ENCODE peak calls at places on chromosomes 13 and 19, in five cellular contexts. E is uterus, F is IMR-90, Z is astrocyte, S is heart right ventricle. U is an unnamed sample.

GRCh38 chr13:28494861-28495585 is at the start of gene FLT1:
- DNase-seq in E (peak), F (peak), Z (no peak), S (peak), U (no peak)

GRCh38 chr19:4071610-4072009 is 4.9 kb upstream of the ZBTB7A start:
- DNase-seq in E (no peak), F (no peak), Z (no peak), S (no peak), U (no peak)

GRCh38 chr19:23597661-23598060 is 89.4 kb downstream of the ZNF675 start:
- DNase-seq in E (no peak), F (no peak), Z (no peak), S (no peak), U (no peak)

GRCh38 chr13:42750858-42751257 is 30.5 kb upstream of the FAM216B start:
- DNase-seq in E (no peak), F (no peak), Z (no peak), S (no peak), U (no peak)

GRCh38 chr13:46908511-46908910 is 11.7 kb upstream of the HTR2A start:
- DNase-seq in E (no peak), F (peak), Z (peak), S (no peak), U (no peak)

GRCh38 chr13:93505104-93505952 is 278.7 kb downstream of the GPC6 start:
- DNase-seq in E (no peak), F (peak), Z (peak), S (no peak), U (no peak)

GRCh38 chr19:52221031-52221430 is 31.2 kb downstream of the PPP2R1A start:
- DNase-seq in E (no peak), F (no peak), Z (no peak), S (no peak), U (no peak)

GRCh38 chr19:1390594-1391423 is 7.1 kb downstream of the NDUFS7 start:
- DNase-seq in E (no peak), F (no peak), Z (no peak), S (no peak), U (no peak)

GRCh38 chr13:48304132-48304876 is 753 bp downstream of the RB1 start:
- DNase-seq in E (no peak), F (peak), Z (peak), S (peak), U (no peak)

GRCh38 chr13:113781571-113781970 is 22.5 kb downstream of the TMEM255B start:
- DNase-seq in E (no peak), F (no peak), Z (no peak), S (no peak), U (no peak)

GRCh38 chr19:14526423-14526822 is 3.0 kb upstream of the TECR start:
- DNase-seq in E (no peak), F (no peak), Z (no peak), S (no peak), U (no peak)

GRCh38 chr19:14530005-14530348 is 583 bp downstream of the TECR start:
- DNase-seq in E (no peak), F (no peak), Z (no peak), S (no peak), U (no peak)

GRCh38 chr19:14529254-14530004 is at the start of gene TECR:
- DNase-seq in E (peak), F (peak), Z (peak), S (peak), U (peak)

GRCh38 chr19:14530505-14530904 is 1.1 kb downstream of the TECR start:
- DNase-seq in E (no peak), F (no peak), Z (no peak), S (no peak), U (no peak)

GRCh38 chr19:14528419-14529253 is 758 bp upstream of the TECR start:
- DNase-seq in E (no peak), F (no peak), Z (no peak), S (no peak), U (no peak)
- H3K27ac ChIP-seq in E (peak), F (no peak), Z (peak), S (no peak), U (peak)

GRCh38 chr19:46015961-46016425 is 6.9 kb downstream of the PGLYRP1 start:
- DNase-seq in E (no peak), F (no peak), Z (no peak), S (no peak), U (no peak)
- H3K27ac ChIP-seq in E (no peak), F (no peak), Z (no peak), S (no peak), U (peak)

GRCh38 chr19:38877781-38878574 is at the start of gene RINL:
- DNase-seq in E (no peak), F (no peak), Z (no peak), S (no peak), U (no peak)
- H3K27ac ChIP-seq in E (peak), F (no peak), Z (no peak), S (peak), U (peak)

GRCh38 chr19:6743071-6743470 is 3.6 kb downstream of the TRIP10 start:
- DNase-seq in E (no peak), F (no peak), Z (no peak), S (no peak), U (no peak)
- H3K27ac ChIP-seq in E (peak), F (peak), Z (no peak), S (no peak), U (no peak)

GRCh38 chr19:16144216-16144581 is 714 bp downstream of the HSH2D start:
- DNase-seq in E (no peak), F (no peak), Z (no peak), S (no peak), U (no peak)

GRCh38 chr19:16142032-16142580 is 1.4 kb upstream of the HSH2D start:
- DNase-seq in E (no peak), F (no peak), Z (no peak), S (no peak), U (no peak)

GRCh38 chr19:16148443-16149045 is 5.1 kb downstream of the HSH2D start:
- DNase-seq in E (no peak), F (no peak), Z (no peak), S (no peak), U (no peak)

GRCh38 chr19:16143399-16144215 is at the start of gene HSH2D:
- DNase-seq in E (no peak), F (no peak), Z (no peak), S (no peak), U (no peak)

GRCh38 chr19:16146112-16146511 is 2.6 kb downstream of the HSH2D start:
- DNase-seq in E (no peak), F (no peak), Z (no peak), S (no peak), U (no peak)
- H3K27ac ChIP-seq in E (no peak), F (no peak), Z (no peak), S (no peak), U (no peak)

GRCh38 chr19:35207391-35207871 is 21.1 kb downstream of the FAM187B start:
- DNase-seq in E (no peak), F (no peak), Z (no peak), S (no peak), U (no peak)

GRCh38 chr19:35206379-35206778 is 22.2 kb downstream of the FAM187B start:
- DNase-seq in E (no peak), F (no peak), Z (no peak), S (no peak), U (no peak)

GRCh38 chr19:35205733-35206323 is 22.7 kb downstream of the FAM187B start:
- DNase-seq in E (no peak), F (no peak), Z (no peak), S (no peak), U (no peak)

GRCh38 chr19:35208121-35208520 is 20.4 kb downstream of the FAM187B start:
- DNase-seq in E (no peak), F (no peak), Z (no peak), S (no peak), U (no peak)

DNA sequence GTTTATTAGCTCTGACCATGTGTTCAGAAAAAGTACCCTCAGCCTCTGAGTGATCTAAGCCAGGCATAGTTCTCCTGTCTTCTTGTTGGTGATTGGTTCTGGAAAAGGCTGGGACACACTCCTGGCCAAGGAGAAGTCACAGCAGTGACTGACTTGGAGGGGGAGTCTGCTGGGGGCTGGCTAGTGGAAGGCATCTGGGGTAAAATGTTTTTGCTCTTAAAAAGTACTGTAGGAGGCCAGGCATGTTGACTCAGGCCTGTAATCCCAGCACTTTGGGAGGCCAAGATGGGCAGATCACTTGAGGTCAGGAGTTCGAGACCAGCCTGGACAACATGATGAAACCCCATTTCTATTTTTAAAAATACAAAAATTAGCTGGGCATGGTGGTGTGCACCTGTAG is 21.7 kb downstream of the FAM187B start:
- DNase-seq in E (no peak), F (no peak), Z (no peak), S (no peak), U (no peak)
- H3K27ac ChIP-seq in E (no peak), F (no peak), Z (no peak), S (no peak), U (no peak)

DNA sequence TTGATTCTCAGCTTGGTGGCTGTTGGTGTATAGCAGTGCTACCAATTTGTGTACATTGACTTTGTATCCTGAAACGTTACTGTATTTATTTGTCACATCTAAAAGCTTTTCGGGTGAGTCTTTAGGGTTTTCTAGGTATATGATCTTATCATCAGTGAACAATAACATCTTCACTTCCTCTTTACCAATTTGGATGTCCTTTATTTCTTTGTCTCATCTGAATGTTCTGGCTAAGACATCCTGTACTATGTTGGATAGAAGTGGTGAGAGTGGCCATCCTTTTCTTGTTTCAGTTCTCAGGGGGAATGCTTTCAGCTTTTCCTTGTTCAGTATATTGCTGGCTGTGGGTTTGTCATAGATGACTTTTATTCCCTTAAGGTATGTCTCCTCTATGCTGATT is 6.0 kb upstream of the ZNF738 start:
- DNase-seq in E (no peak), F (no peak), Z (no peak), S (no peak), U (no peak)
- H3K27ac ChIP-seq in E (no peak), F (no peak), Z (no peak), S (no peak), U (peak)

GRCh38 chr13:74132152-74132767 is 1.9 kb downstream of the KLF12 start:
- DNase-seq in E (no peak), F (peak), Z (peak), S (no peak), U (no peak)

GRCh38 chr13:74129500-74130144 is 4.6 kb downstream of the KLF12 start:
- DNase-seq in E (no peak), F (no peak), Z (no peak), S (peak), U (no peak)

GRCh38 chr13:74132768-74133656 is 1.2 kb downstream of the KLF12 start:
- DNase-seq in E (peak), F (peak), Z (peak), S (peak), U (no peak)

GRCh38 chr13:74131206-74131605 is 3.0 kb downstream of the KLF12 start:
- DNase-seq in E (no peak), F (no peak), Z (no peak), S (peak), U (no peak)

GRCh38 chr13:74128171-74128767 is 5.9 kb downstream of the KLF12 start:
- DNase-seq in E (no peak), F (peak), Z (peak), S (no peak), U (no peak)
- H3K27ac ChIP-seq in E (no peak), F (no peak), Z (peak), S (peak), U (no peak)

U was measured in substantia nigra.